ENCODE peak calls at places on chromosomes 11 and 22, in seven cellular contexts. Y, N, W, G, R, J and U are unnamed samples.

GRCh38 chr11:60959445-60959844 is 7.5 kb upstream of the SLC15A3 start:
- DNase-seq in Y (no peak), N (no peak), W (no peak), G (peak; percentile 20), R (no peak), J (no peak), U (no peak)

GRCh38 chr22:48596111-48596860 is 1231.4 kb downstream of the BRD1 start:
- DNase-seq in Y (no peak), N (no peak), W (no peak), G (no peak), R (no peak), J (no peak), U (no peak)

GRCh38 chr22:43213962-43214361 is 27.0 kb upstream of the TTLL12 start:
- DNase-seq in Y (no peak), N (no peak), W (no peak), G (no peak), R (no peak), J (no peak), U (no peak)

GRCh38 chr11:17439316-17439782 is 37.3 kb downstream of the ABCC8 start:
- DNase-seq in Y (no peak), N (no peak), W (no peak), G (no peak), R (peak; percentile 40), J (no peak), U (no peak)

GRCh38 chr11:86196291-86196690 is 48.3 kb upstream of the EED start:
- DNase-seq in Y (no peak), N (no peak), W (no peak), G (no peak), R (no peak), J (no peak), U (no peak)

GRCh38 chr11:130858215-130858614 is 58.1 kb downstream of the SNX19 start:
- DNase-seq in Y (no peak), N (no peak), W (no peak), G (no peak), R (peak; percentile 35), J (no peak), U (no peak)

GRCh38 chr11:45144126-45145082 is 2.0 kb upstream of the PRDM11 start:
- DNase-seq in Y (no peak), N (peak; percentile 13), W (no peak), G (no peak), R (no peak), J (peak; percentile 31), U (no peak)

GRCh38 chr11:102267602-102268001 is 49.7 kb upstream of the BIRC3 start:
- DNase-seq in Y (no peak), N (peak; percentile 50), W (no peak), G (peak; percentile 49), R (peak; percentile 81), J (no peak), U (peak; percentile 15)

GRCh38 chr11:130999992-131000770 is 83.9 kb upstream of the SNX19 start:
- DNase-seq in Y (no peak), N (no peak), W (no peak), G (peak; percentile 83), R (peak; percentile 99), J (no peak), U (no peak)

GRCh38 chr11:9253086-9253485 is 12.1 kb downstream of the DENND5A start:
- DNase-seq in Y (no peak), N (no peak), W (no peak), G (no peak), R (no peak), J (no peak), U (peak; percentile 13)

GRCh38 chr11:70191495-70192140 is 11.5 kb upstream of the FADD start:
- DNase-seq in Y (peak; percentile 83), N (peak; percentile 72), W (no peak), G (peak; percentile 70), R (peak; percentile 84), J (peak; percentile 87), U (peak; percentile 73)

GRCh38 chr11:60251485-60252207 is 8.7 kb upstream of the MS4A4E start:
- DNase-seq in Y (no peak), N (no peak), W (no peak), G (peak; percentile 14), R (peak; percentile 66), J (no peak), U (no peak)

GRCh38 chr11:103051986-103052385 is 40.0 kb downstream of the DCUN1D5 start:
- DNase-seq in Y (no peak), N (no peak), W (no peak), G (no peak), R (peak; percentile 15), J (no peak), U (no peak)

GRCh38 chr22:48498526-48499331 is 1328.9 kb downstream of the BRD1 start:
- DNase-seq in Y (no peak), N (no peak), W (no peak), G (no peak), R (no peak), J (no peak), U (no peak)

GRCh38 chr11:45664376-45665205 is 831 bp downstream of the CHST1 start:
- DNase-seq in Y (no peak), N (no peak), W (no peak), G (no peak), R (no peak), J (no peak), U (no peak)

GRCh38 chr11:19380375-19380774 is 139.6 kb upstream of the E2F8 start:
- DNase-seq in Y (no peak), N (no peak), W (no peak), G (peak; percentile 77), R (peak; percentile 85), J (no peak), U (no peak)

GRCh38 chr22:50498322-50498861 is 9.1 kb downstream of the LMF2 start:
- DNase-seq in Y (no peak), N (peak; percentile 88), W (no peak), G (peak; percentile 70), R (peak; percentile 63), J (no peak), U (peak; percentile 66)

GRCh38 chr11:44876923-44877322 is 73.8 kb downstream of the TP53I11 start:
- DNase-seq in Y (no peak), N (no peak), W (no peak), G (no peak), R (no peak), J (no peak), U (no peak)

GRCh38 chr11:46597609-46598219 is 3.9 kb upstream of the AMBRA1 start:
- DNase-seq in Y (no peak), N (no peak), W (no peak), G (peak; percentile 53), R (no peak), J (no peak), U (no peak)

GRCh38 chr11:36478700-36479329 is 31.3 kb downstream of the TRAF6 start:
- DNase-seq in Y (no peak), N (no peak), W (no peak), G (peak; percentile 76), R (peak; percentile 76), J (no peak), U (no peak)

GRCh38 chr11:61585115-61585514 is 4.2 kb upstream of the SYT7 start:
- DNase-seq in Y (no peak), N (no peak), W (no peak), G (no peak), R (no peak), J (no peak), U (no peak)

DNA sequence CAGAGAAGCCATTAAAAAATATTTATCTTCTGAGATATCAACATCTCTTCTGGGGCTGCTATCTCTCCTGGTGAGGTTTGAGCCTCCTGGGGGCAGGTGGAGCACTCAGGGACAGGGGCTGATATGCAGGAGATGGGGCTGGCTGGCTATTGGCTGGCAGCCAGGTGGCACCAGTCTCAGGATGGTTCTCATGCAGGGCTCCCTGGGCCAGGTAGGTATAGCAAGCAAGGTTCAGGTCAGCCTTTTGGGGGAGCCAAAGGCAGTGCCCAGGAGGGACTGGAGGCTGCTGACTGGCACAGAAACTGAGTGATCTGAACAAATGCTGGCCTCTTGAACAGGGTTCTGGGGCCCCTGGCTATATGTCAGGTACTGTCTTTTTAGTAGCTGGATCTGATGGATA is 29.7 kb upstream of the EMSY start:
- DNase-seq in Y (no peak), N (no peak), W (no peak), G (no peak), R (no peak), J (no peak), U (no peak)
- TF ChIP-seq CTCF in Y (no peak), N (no peak), W (no peak), G (no peak), R (no peak), J (no peak), U (no peak)

DNA sequence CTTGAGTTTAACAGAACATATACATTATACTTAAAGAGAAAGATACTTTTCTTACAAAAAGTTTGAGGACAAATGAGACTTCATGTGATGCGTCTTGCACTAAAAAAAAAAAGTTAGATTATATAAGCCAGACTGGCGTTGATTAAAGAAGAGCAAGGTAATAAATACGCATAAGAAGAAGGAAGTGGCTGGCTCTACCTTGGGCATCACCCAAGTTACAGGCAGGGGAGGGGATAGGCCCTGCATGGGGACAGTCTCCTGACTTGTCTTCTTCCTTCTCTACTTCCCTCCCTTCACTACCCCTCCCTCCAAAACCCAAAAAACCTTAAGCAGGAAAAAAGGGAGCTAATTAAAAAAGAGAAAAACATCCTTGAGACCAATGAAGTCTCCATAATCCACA is 22.3 kb upstream of the TMA7B start:
- DNase-seq in Y (no peak), N (no peak), W (no peak), G (no peak), R (no peak), J (no peak), U (no peak)
- H3K4me1 ChIP-seq in Y (no peaks in the 10 kb centered on the region), N (no peaks in the 10 kb centered on the region), W (no peaks in the 10 kb centered on the region), G (no peaks in the 10 kb centered on the region), R (no peaks in the 10 kb centered on the region), J (no peaks in the 10 kb centered on the region), U (no peaks in the 10 kb centered on the region)

GRCh38 chr11:118226294-118226693 is 1.5 kb upstream of the JAML start:
- DNase-seq in Y (no peak), N (no peak), W (no peak), G (no peak), R (no peak), J (no peak), U (no peak)

GRCh38 chr11:118227865-118228785 is 3.3 kb upstream of the JAML start:
- DNase-seq in Y (no peak), N (no peak), W (no peak), G (no peak), R (no peak), J (no peak), U (no peak)

GRCh38 chr11:118229274-118229847 is 4.5 kb upstream of the JAML start:
- DNase-seq in Y (no peak), N (no peak), W (no peak), G (no peak), R (peak; percentile 71), J (no peak), U (no peak)

GRCh38 chr11:118224512-118225180 is at the start of gene JAML:
- DNase-seq in Y (no peak), N (no peak), W (no peak), G (no peak), R (no peak), J (no peak), U (no peak)

GRCh38 chr11:118226781-118227180 is 2.0 kb upstream of the JAML start:
- DNase-seq in Y (no peak), N (no peak), W (no peak), G (no peak), R (no peak), J (no peak), U (no peak)
- H3K27ac ChIP-seq in Y (no peak overlapping the region), N (peak overlapping the region; percentile 10), W (no peak overlapping the region), G (no peak overlapping the region), R (no peak overlapping the region), J (peak overlapping the region; percentile 48), U (no peak overlapping the region)

DNA sequence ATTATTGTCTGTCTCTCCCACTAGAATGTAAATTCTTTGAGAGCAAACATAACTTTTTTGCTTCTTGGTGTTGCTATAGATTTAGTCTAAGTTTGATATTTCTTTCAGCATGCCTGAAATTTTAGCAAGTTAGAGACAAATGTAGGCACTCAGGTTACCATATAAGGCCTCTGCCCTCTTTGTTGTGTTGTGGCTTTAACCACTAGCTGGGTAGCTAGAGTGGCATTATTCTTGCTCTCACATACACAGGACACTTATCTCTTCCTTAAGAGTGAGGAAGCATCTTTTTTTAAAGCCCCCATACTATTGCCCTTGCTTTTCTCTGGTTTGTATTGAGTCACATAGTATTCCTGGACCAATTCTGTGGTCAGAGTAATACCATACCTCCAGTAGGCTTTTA is 11.2 kb downstream of the ZBED5 start:
- DNase-seq in Y (no peak), N (no peak), W (no peak), G (no peak), R (no peak), J (no peak), U (no peak)
- TF ChIP-seq CTCF in Y (no peak), N (no peak), W (no peak), G (no peak), R (no peak), J (no peak), U (no peak)